ENCODE peak calls at places on chromosomes 6 and 20, in four cellular contexts. One of them, this sample, is unnamed.

GRCh38 chr6:143441680-143442359 is 8.7 kb downstream of the ADAT2 start:
- DNase-seq in cardiac fibroblast: peak
- DNase-seq in CD8-positive, alpha-beta T cell: no peak
- DNase-seq in right lobe of liver: no peak
- DNase-seq in this sample: no peak

GRCh38 chr20:1893721-1894470 is 1.3 kb upstream of the SIRPA start:
- DNase-seq in CD8-positive, alpha-beta T cell: no peak
- DNase-seq in right lobe of liver: peak
- DNase-seq in cardiac fibroblast: no peak
- DNase-seq in this sample: no peak

GRCh38 chr6:133033263-133033662 is 207.9 kb upstream of the EYA4 start:
- DNase-seq in right lobe of liver: no peak
- DNase-seq in CD8-positive, alpha-beta T cell: no peak
- DNase-seq in cardiac fibroblast: no peak
- DNase-seq in this sample: no peak

GRCh38 chr6:6758915-6759654 is 170.6 kb downstream of the LY86 start:
- DNase-seq in CD8-positive, alpha-beta T cell: no peak
- DNase-seq in right lobe of liver: peak
- DNase-seq in cardiac fibroblast: peak
- DNase-seq in this sample: no peak

GRCh38 chr6:161215193-161215592 is 58.7 kb downstream of the AGPAT4 start:
- DNase-seq in CD8-positive, alpha-beta T cell: no peak
- DNase-seq in right lobe of liver: no peak
- DNase-seq in cardiac fibroblast: peak
- DNase-seq in this sample: no peak

GRCh38 chr6:57246307-57246706 is 24.2 kb upstream of the RAB23 start:
- DNase-seq in cardiac fibroblast: no peak
- DNase-seq in CD8-positive, alpha-beta T cell: no peak
- DNase-seq in right lobe of liver: no peak
- DNase-seq in this sample: no peak

GRCh38 chr6:684831-685636 is 7.9 kb downstream of the EXOC2 start:
- DNase-seq in cardiac fibroblast: peak
- DNase-seq in right lobe of liver: no peak
- DNase-seq in CD8-positive, alpha-beta T cell: no peak
- DNase-seq in this sample: no peak

GRCh38 chr20:62918137-62918536 is 8.2 kb downstream of the DIDO1 start:
- DNase-seq in cardiac fibroblast: no peak
- DNase-seq in CD8-positive, alpha-beta T cell: peak
- DNase-seq in right lobe of liver: no peak
- DNase-seq in this sample: no peak

GRCh38 chr6:38509713-38510112 is 130.0 kb downstream of the BTBD9 start:
- DNase-seq in right lobe of liver: no peak
- DNase-seq in cardiac fibroblast: peak
- DNase-seq in CD8-positive, alpha-beta T cell: no peak
- DNase-seq in this sample: no peak

GRCh38 chr6:137045221-137045789 is 540 bp upstream of the IL20RA start:
- DNase-seq in cardiac fibroblast: no peak
- DNase-seq in right lobe of liver: no peak
- DNase-seq in CD8-positive, alpha-beta T cell: no peak
- DNase-seq in this sample: no peak

GRCh38 chr20:38434770-38435554 is at the start of gene SNHG17:
- DNase-seq in CD8-positive, alpha-beta T cell: peak
- DNase-seq in right lobe of liver: peak
- DNase-seq in cardiac fibroblast: peak
- DNase-seq in this sample: peak

GRCh38 chr6:41428995-41429417 is 93.6 kb downstream of the NCR2 start:
- DNase-seq in right lobe of liver: no peak
- DNase-seq in CD8-positive, alpha-beta T cell: no peak
- DNase-seq in cardiac fibroblast: peak
- DNase-seq in this sample: no peak

GRCh38 chr6:103874575-103874974 is 985.1 kb downstream of the HACE1 start:
- DNase-seq in cardiac fibroblast: no peak
- DNase-seq in right lobe of liver: no peak
- DNase-seq in CD8-positive, alpha-beta T cell: no peak
- DNase-seq in this sample: no peak

GRCh38 chr6:52494298-52495072 is 74.3 kb downstream of the EFHC1 start:
- DNase-seq in cardiac fibroblast: no peak
- DNase-seq in CD8-positive, alpha-beta T cell: no peak
- DNase-seq in right lobe of liver: no peak
- DNase-seq in this sample: no peak

GRCh38 chr6:68094070-68094469 is 541.0 kb upstream of the ADGRB3 start:
- DNase-seq in cardiac fibroblast: no peak
- DNase-seq in right lobe of liver: no peak
- DNase-seq in CD8-positive, alpha-beta T cell: no peak
- DNase-seq in this sample: no peak

GRCh38 chr20:22411568-22412450 is 172.6 kb downstream of the FOXA2 start:
- DNase-seq in CD8-positive, alpha-beta T cell: no peak
- DNase-seq in right lobe of liver: peak
- DNase-seq in cardiac fibroblast: peak
- DNase-seq in this sample: no peak

GRCh38 chr6:50030350-50030749 is 8.6 kb upstream of the DEFB110 start:
- DNase-seq in cardiac fibroblast: no peak
- DNase-seq in CD8-positive, alpha-beta T cell: no peak
- DNase-seq in right lobe of liver: no peak
- DNase-seq in this sample: no peak

GRCh38 chr6:19327684-19328083 is 509.5 kb upstream of the ID4 start:
- DNase-seq in CD8-positive, alpha-beta T cell: no peak
- DNase-seq in cardiac fibroblast: peak
- DNase-seq in right lobe of liver: no peak
- DNase-seq in this sample: no peak

GRCh38 chr6:701215-701614 is 8.3 kb upstream of the EXOC2 start:
- DNase-seq in CD8-positive, alpha-beta T cell: no peak
- DNase-seq in right lobe of liver: no peak
- DNase-seq in cardiac fibroblast: no peak
- DNase-seq in this sample: no peak

GRCh38 chr6:159693894-159694545 is 979 bp upstream of the SOD2 start:
- DNase-seq in CD8-positive, alpha-beta T cell: peak
- DNase-seq in right lobe of liver: no peak
- DNase-seq in cardiac fibroblast: peak
- DNase-seq in this sample: no peak

GRCh38 chr20:21099653-21100589 is 6.2 kb downstream of the LINC00237 start:
- DNase-seq in cardiac fibroblast: peak
- DNase-seq in CD8-positive, alpha-beta T cell: peak
- DNase-seq in right lobe of liver: peak
- DNase-seq in this sample: peak

GRCh38 chr6:81562169-81562568 is 190.3 kb downstream of the TENT5A start:
- DNase-seq in CD8-positive, alpha-beta T cell: no peak
- DNase-seq in cardiac fibroblast: peak
- DNase-seq in right lobe of liver: no peak
- DNase-seq in this sample: no peak

GRCh38 chr6:134315189-134315588 is 2.7 kb downstream of the SGK1 start:
- DNase-seq in CD8-positive, alpha-beta T cell: no peak
- DNase-seq in right lobe of liver: no peak
- DNase-seq in cardiac fibroblast: no peak
- DNase-seq in this sample: no peak

GRCh38 chr6:117463762-117464665 is 18.5 kb upstream of the DCBLD1 start:
- DNase-seq in CD8-positive, alpha-beta T cell: no peak
- DNase-seq in cardiac fibroblast: peak
- DNase-seq in right lobe of liver: no peak
- DNase-seq in this sample: no peak

GRCh38 chr20:23503649-23504048 is 12.7 kb downstream of the CST8 start:
- DNase-seq in CD8-positive, alpha-beta T cell: no peak
- DNase-seq in cardiac fibroblast: no peak
- DNase-seq in right lobe of liver: no peak
- DNase-seq in this sample: no peak

GRCh38 chr6:143999406-143999805 is 8.7 kb downstream of the PLAGL1 start:
- DNase-seq in CD8-positive, alpha-beta T cell: no peak
- DNase-seq in cardiac fibroblast: peak
- DNase-seq in right lobe of liver: no peak
- DNase-seq in this sample: no peak

GRCh38 chr6:136546321-136546720 is 3.9 kb downstream of the MAP7 start:
- DNase-seq in CD8-positive, alpha-beta T cell: no peak
- DNase-seq in cardiac fibroblast: no peak
- DNase-seq in right lobe of liver: no peak
- DNase-seq in this sample: no peak

GRCh38 chr6:26455357-26455970 is 2.3 kb upstream of the BTN2A1 start:
- DNase-seq in right lobe of liver: no peak
- DNase-seq in CD8-positive, alpha-beta T cell: no peak
- DNase-seq in cardiac fibroblast: no peak
- DNase-seq in this sample: no peak

GRCh38 chr6:26457407-26457795 is 354 bp upstream of the BTN2A1 start:
- DNase-seq in cardiac fibroblast: no peak
- DNase-seq in CD8-positive, alpha-beta T cell: no peak
- DNase-seq in right lobe of liver: no peak
- DNase-seq in this sample: no peak

GRCh38 chr6:26454641-26455040 is 3.1 kb upstream of the BTN2A1 start:
- DNase-seq in right lobe of liver: no peak
- DNase-seq in CD8-positive, alpha-beta T cell: no peak
- DNase-seq in cardiac fibroblast: no peak
- DNase-seq in this sample: no peak

GRCh38 chr6:26459023-26459810 is 1.5 kb downstream of the BTN2A1 start:
- DNase-seq in right lobe of liver: no peak
- DNase-seq in CD8-positive, alpha-beta T cell: no peak
- DNase-seq in cardiac fibroblast: no peak
- DNase-seq in this sample: no peak

DNA sequence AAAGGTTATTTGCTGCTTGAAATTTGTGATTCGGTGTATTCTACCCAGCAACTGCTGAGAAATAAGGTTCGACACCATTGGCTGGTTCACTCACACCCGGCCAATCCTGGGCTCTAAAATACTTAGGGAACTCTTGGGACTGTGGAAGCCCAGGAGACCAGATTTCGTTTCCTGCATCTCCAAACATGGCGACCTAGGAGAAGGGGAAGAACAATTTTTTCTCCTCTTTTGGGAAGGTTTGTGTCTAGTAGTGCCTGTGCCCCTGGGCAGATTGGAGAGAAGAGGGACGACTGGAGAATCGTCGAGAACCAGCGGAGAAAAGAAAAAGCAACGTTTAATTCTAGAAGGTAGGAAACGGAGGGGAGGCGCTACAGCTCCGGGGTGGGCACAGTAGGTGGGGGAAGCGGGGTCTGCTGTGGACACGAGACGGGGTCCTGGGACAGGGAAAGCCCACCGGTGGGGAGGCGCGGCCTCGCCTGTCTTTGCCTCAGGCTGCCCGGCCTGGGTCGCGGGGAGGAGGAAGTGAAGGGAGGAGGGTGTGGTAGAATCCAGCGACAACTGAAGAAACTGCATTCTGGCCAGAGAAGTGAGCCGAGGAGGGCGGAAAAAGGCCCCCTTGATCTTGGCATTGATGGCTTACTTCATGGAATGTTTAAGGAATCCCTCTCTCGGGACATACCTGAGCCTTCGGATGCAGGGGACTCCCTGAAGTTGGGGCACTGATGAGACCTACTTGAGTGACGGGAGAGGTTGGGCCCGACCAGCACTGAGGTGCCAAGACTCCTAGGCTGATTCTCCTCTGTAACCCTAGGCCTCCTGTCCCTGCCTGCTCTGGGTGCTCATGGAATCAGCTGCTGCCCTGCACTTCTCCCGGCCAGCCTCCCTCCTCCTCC is at the start of gene BTN2A1:
- DNase-seq in CD8-positive, alpha-beta T cell: peak
- DNase-seq in right lobe of liver: peak
- DNase-seq in cardiac fibroblast: peak
- DNase-seq in this sample: peak
- TF ChIP-seq CTCF in CD8-positive, alpha-beta T cell: no peak
- TF ChIP-seq CTCF in right lobe of liver: no peak
- TF ChIP-seq CTCF in cardiac fibroblast: no peak
- TF ChIP-seq CTCF in this sample: no peak

DNA sequence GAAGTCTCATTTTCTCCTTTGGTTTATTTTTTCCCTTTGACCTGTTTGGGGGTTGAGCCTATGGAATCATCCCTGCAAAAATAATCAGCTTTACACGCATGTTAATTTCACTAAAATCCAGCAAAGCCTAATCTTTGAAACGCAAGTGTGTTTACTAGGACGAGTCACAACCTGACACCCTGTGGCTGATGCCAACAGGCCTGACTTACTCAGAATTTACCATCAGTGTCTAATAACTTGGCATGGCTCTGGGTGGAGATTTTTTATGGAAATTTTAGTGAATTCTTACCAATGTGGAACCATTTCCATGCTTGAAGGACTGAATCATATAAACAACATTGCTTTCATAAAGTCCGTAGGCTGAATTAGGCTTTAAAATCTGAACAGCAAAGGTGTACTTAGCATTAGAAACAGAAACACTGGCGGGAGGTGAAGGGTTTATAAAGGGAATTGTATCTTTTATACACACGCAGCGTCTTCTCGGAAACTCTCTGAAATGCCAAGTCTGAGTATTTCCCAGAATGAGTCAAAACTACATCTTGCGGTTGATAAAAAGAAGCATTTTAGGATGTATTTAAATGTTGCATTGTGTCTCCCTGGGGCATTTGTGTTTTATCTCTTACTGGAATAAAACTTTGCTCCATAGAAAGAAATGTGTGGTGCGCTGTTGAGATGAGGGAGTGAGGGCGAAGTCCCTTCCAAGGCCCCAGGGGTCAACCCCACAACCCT is 81.3 kb downstream of the DACT2 start:
- DNase-seq in right lobe of liver: no peak
- DNase-seq in CD8-positive, alpha-beta T cell: no peak
- DNase-seq in cardiac fibroblast: peak
- DNase-seq in this sample: no peak
- TF ChIP-seq CTCF in right lobe of liver: no peak
- TF ChIP-seq CTCF in CD8-positive, alpha-beta T cell: no peak
- TF ChIP-seq CTCF in cardiac fibroblast: no peak
- TF ChIP-seq CTCF in this sample: no peak

DNA sequence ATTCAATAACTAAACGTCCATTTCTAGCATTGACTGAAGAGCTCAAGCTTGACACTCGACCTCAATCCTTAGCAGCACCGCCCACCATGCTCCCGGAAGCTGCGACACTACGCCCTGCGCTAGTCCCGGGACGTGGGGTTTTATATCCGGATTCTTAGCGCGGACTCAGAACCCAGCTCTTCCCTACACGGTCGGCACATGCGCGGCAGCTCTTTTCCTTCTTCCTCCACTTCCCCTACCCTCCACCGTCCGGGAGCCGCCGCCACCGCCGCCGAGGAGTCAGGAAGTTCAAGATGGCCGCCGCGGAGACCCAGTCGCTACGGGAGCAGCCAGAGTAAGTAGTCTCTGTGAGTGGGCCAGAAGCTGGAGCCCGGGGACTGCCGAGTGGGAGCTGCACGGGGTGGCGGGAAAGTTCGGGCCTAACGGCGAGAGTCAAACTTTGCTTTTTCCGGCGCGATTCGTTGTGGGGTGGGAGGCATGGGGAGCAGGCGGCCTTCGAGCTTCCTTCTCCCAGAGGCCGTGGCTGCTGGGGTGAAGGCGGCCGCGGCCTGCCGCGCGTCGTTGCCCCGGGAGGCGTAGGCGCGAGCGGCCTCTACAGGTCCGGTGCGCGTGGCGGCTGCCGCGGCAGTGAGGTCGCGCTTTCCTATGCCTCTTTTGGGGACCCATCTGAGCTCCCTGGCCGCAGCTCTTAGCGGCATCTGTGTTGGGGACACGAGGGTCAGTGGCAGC is 57.6 kb downstream of the FAM217A start:
- DNase-seq in cardiac fibroblast: peak
- DNase-seq in right lobe of liver: peak
- DNase-seq in CD8-positive, alpha-beta T cell: peak
- DNase-seq in this sample: peak
- TF ChIP-seq CTCF in cardiac fibroblast: peak
- TF ChIP-seq CTCF in right lobe of liver: peak
- TF ChIP-seq CTCF in CD8-positive, alpha-beta T cell: peak
- TF ChIP-seq CTCF in this sample: peak

GRCh38 chr6:156876302-156876701 is 99.1 kb downstream of the ARID1B start:
- DNase-seq in cardiac fibroblast: no peak
- DNase-seq in right lobe of liver: no peak
- DNase-seq in CD8-positive, alpha-beta T cell: no peak
- DNase-seq in this sample: no peak
- TF ChIP-seq CTCF in cardiac fibroblast: peak
- TF ChIP-seq CTCF in right lobe of liver: peak
- TF ChIP-seq CTCF in CD8-positive, alpha-beta T cell: no peak
- TF ChIP-seq CTCF in this sample: no peak